ENCODE peak calls at places on chromosomes 7 and 10, in five cellular contexts. Y is WTC11, Q is H1, F is K562, R is GM12878. H is an unnamed sample.

GRCh38 chr10:33553951-33554571 is 219.6 kb upstream of the NRP1 start:
- DNase-seq in Y (no peak), R (no peak), F (no peak), Q (no peak), H (no peak)

GRCh38 chr7:100568176-100568935 is 5.3 kb downstream of the SAP25 start:
- DNase-seq in Q (no peak), R (no peak), F (peak), Y (no peak), H (peak)

GRCh38 chr7:2729043-2729892 is 41.3 kb downstream of the AMZ1 start:
- DNase-seq in Y (peak), Q (no peak), R (no peak), F (no peak), H (no peak)

GRCh38 chr10:80542053-80542452 is 4.4 kb downstream of the SH2D4B start:
- DNase-seq in R (no peak), Y (no peak), F (no peak), Q (peak), H (peak)

GRCh38 chr10:126278846-126279245 is 109.4 kb downstream of the ADAM12 start:
- DNase-seq in Q (no peak), R (no peak), Y (no peak), F (no peak), H (no peak)

GRCh38 chr7:134730359-134730758 is 49.1 kb upstream of the CALD1 start:
- DNase-seq in Q (no peak), Y (no peak), R (no peak), F (no peak), H (no peak)

GRCh38 chr7:96638669-96639068 is 71.0 kb downstream of the SEM1 start:
- DNase-seq in R (no peak), F (no peak), Q (no peak), Y (no peak), H (no peak)

GRCh38 chr10:32049113-32049512 is 7.1 kb downstream of the KIF5B start:
- DNase-seq in Q (no peak), R (no peak), F (no peak), Y (no peak), H (no peak)

GRCh38 chr7:107201795-107202450 is 33.1 kb downstream of the HBP1 start:
- DNase-seq in R (no peak), F (peak), Q (peak), Y (peak), H (peak)

GRCh38 chr10:48470893-48471805 is 133.7 kb downstream of the ARHGAP22 start:
- DNase-seq in Q (peak), F (peak), Y (no peak), R (no peak), H (no peak)

GRCh38 chr7:40015790-40016296 is 65.8 kb downstream of the CDK13 start:
- DNase-seq in F (no peak), Y (no peak), R (peak), Q (no peak), H (peak)

GRCh38 chr7:98656899-98657298 is 39.8 kb downstream of the NPTX2 start:
- DNase-seq in R (no peak), Y (no peak), F (no peak), Q (no peak), H (no peak)

GRCh38 chr7:16926283-16926682 is 44.5 kb upstream of the AGR3 start:
- DNase-seq in F (peak), Q (no peak), R (no peak), Y (no peak), H (peak)

GRCh38 chr10:62815373-62816111 is 624 bp downstream of the EGR2 start:
- DNase-seq in Y (no peak), Q (peak), F (no peak), R (no peak), H (no peak)

GRCh38 chr10:4947635-4948596 is 15.3 kb upstream of the AKR1C1 start:
- DNase-seq in Q (no peak), R (no peak), Y (no peak), F (no peak), H (peak)

GRCh38 chr10:120643373-120643772 is 186.3 kb downstream of the PLPP4 start:
- DNase-seq in F (no peak), R (no peak), Y (no peak), Q (no peak), H (no peak)

GRCh38 chr7:123570390-123571182 is 13.0 kb upstream of the NDUFA5 start:
- DNase-seq in Y (no peak), Q (no peak), R (no peak), F (peak), H (no peak)

GRCh38 chr7:127838816-127839415 is 186.9 kb downstream of the SND1 start:
- DNase-seq in F (peak), Q (no peak), R (no peak), Y (no peak), H (no peak)

GRCh38 chr10:45580371-45580770 is 92.2 kb downstream of the ZFAND4 start:
- DNase-seq in Q (no peak), Y (no peak), R (peak), F (peak), H (no peak)

GRCh38 chr10:126235091-126235978 is 152.9 kb downstream of the ADAM12 start:
- DNase-seq in Y (no peak), Q (no peak), F (no peak), R (no peak), H (no peak)

GRCh38 chr7:157516311-157516710 is 179.5 kb downstream of the DNAJB6 start:
- DNase-seq in Y (no peak), Q (no peak), R (no peak), F (no peak), H (no peak)

GRCh38 chr10:24716295-24716694 is 7.4 kb downstream of the ARHGAP21 start:
- DNase-seq in Y (no peak), R (no peak), F (peak), Q (no peak), H (no peak)

GRCh38 chr10:7696545-7696944 is 6.6 kb upstream of the ITIH2 start:
- DNase-seq in Y (no peak), Q (no peak), F (no peak), R (no peak), H (peak)

GRCh38 chr7:37297546-37297945 is 151.1 kb downstream of the ELMO1 start:
- DNase-seq in R (no peak), F (no peak), Q (no peak), Y (no peak), H (no peak)

DNA sequence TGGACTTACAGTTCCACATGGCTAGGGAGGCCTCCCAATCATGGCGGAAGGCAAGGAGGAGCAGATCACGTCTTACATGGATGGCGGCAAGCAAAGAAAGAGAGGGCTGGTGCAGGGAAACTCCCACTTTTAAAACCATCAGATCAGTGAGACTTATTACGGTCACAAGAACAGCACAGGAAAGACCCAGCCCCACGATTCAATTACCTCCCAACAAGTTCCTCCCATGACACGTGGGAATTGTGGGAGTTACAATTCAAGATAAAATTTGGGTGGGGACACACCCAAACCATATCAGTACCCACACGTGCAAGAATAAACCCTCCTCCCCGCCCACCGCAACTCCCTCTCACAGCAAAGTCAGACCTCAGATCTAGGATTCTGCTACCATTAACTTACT is 4.5 kb upstream of the AIFM2 start:
- DNase-seq in F (peak), Q (no peak), R (no peak), Y (no peak), H (no peak)
- TF ChIP-seq ATF2 in F (no peak), Q (no peak), R (no peak), Y (no peak), H (no peak)

GRCh38 chr7:151591866-151592265 is 72.2 kb upstream of the RHEB start:
- DNase-seq in Q (no peak), F (no peak), Y (no peak), R (no peak), H (no peak)

GRCh38 chr7:151590801-151591771 is 71.4 kb upstream of the RHEB start:
- DNase-seq in Y (no peak), F (no peak), R (no peak), Q (no peak), H (no peak)

GRCh38 chr7:151592330-151592729 is 72.6 kb upstream of the RHEB start:
- DNase-seq in Q (no peak), Y (no peak), F (no peak), R (no peak), H (no peak)

GRCh38 chr7:151590071-151590800 is 70.5 kb upstream of the RHEB start:
- DNase-seq in Y (no peak), F (no peak), R (peak), Q (no peak), H (no peak)

GRCh38 chr7:151592868-151593486 is 73.3 kb upstream of the RHEB start:
- DNase-seq in Y (no peak), F (no peak), R (no peak), Q (no peak), H (no peak)
- TF ChIP-seq ATF2 in Y (no peak), F (no peak), R (no peak), Q (no peak), H (no peak)

DNA sequence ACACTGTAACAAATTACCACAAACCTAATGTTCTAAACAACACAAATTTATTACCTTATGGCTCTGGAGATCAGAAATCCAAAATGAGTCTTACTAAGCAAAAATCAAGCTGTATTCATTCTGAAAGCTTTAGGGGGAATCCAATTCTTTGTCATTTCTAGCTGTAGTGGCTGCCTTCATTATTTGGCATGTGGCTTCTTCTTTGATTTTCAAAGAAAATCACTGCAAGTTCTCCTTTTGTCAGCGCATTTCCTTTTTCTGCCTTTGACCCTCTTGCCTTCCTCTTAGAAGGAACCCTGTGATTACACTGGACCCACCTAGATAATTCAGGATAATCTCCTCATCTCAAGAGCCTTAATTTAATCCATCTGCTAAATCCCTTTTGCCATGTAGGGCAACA is 36.9 kb downstream of the ZPBP start:
- DNase-seq in Q (no peak), F (no peak), Y (no peak), R (no peak), H (no peak)
- TF ChIP-seq ATF2 in Q (no peak), F (no peak), Y (no peak), R (no peak), H (no peak)

GRCh38 chr10:89419548-89419947 is 5.2 kb downstream of the IFIT5 start:
- DNase-seq in Y (no peak), Q (no peak), F (no peak), R (no peak), H (no peak)
- TF ChIP-seq ATF2 in Y (no peak), Q (no peak), F (no peak), R (no peak), H (no peak)

GRCh38 chr10:103803941-103804340 is 51.4 kb downstream of the SH3PXD2A start:
- DNase-seq in Y (no peak), R (no peak), F (no peak), Q (no peak), H (no peak)
- TF ChIP-seq ATF2 in Y (no peak), R (no peak), F (no peak), Q (no peak), H (no peak)

GRCh38 chr7:104627516-104627915 is 299.1 kb downstream of the LHFPL3 start:
- DNase-seq in Y (peak), F (peak), Q (peak), R (no peak), H (no peak)

GRCh38 chr7:104625956-104626355 is 297.6 kb downstream of the LHFPL3 start:
- DNase-seq in R (no peak), Y (no peak), F (no peak), Q (no peak), H (no peak)

GRCh38 chr7:104628017-104628416 is 299.6 kb downstream of the LHFPL3 start:
- DNase-seq in R (no peak), Q (no peak), Y (no peak), F (no peak), H (no peak)

GRCh38 chr7:104629393-104629792 is 301.0 kb downstream of the LHFPL3 start:
- DNase-seq in F (no peak), Q (no peak), Y (no peak), R (no peak), H (no peak)
- TF ChIP-seq ATF2 in F (no peak), Q (no peak), Y (no peak), R (no peak), H (no peak)